ENCODE peak calls at places on chromosomes 1 and 21, in four cellular contexts. Z is PC-9, S is fibroblast of lung, R is uterus. X is an unnamed sample.

GRCh38 chr1:168606096-168606495 is 29.7 kb downstream of the XCL1 start:
- DNase-seq in S (no peak), R (no peak), Z (no peak), X (no peak)

GRCh38 chr1:165988275-165988674 is 160.9 kb downstream of the UCK2 start:
- DNase-seq in Z (no peak), S (no peak), R (no peak), X (no peak)

GRCh38 chr21:44482581-44483287 is 27.4 kb downstream of the LRRC3 start:
- DNase-seq in S (no peak), R (no peak), Z (no peak), X (no peak)

GRCh38 chr1:232599178-232600041 is 30.5 kb downstream of the SIPA1L2 start:
- DNase-seq in R (no peak), S (peak), Z (no peak), X (no peak)

GRCh38 chr1:222373831-222374603 is 173.9 kb downstream of the HHIPL2 start:
- DNase-seq in R (no peak), S (no peak), Z (no peak), X (no peak)

GRCh38 chr1:109658533-109659051 is 2.7 kb downstream of the GSTM4 start:
- DNase-seq in R (no peak), S (no peak), Z (no peak), X (no peak)

GRCh38 chr1:6465461-6466005 is 440 bp downstream of the TNFRSF25 start:
- DNase-seq in S (no peak), R (no peak), Z (no peak), X (no peak)

GRCh38 chr1:179142889-179143299 is 61.0 kb downstream of the TOR3A start:
- DNase-seq in R (no peak), S (peak), Z (peak), X (no peak)

GRCh38 chr1:67894981-67895735 is 61.9 kb upstream of the GNG12 start:
- DNase-seq in S (no peak), R (no peak), Z (no peak), X (no peak)

GRCh38 chr1:226107471-226108460 is 45.2 kb downstream of the H3-3A start:
- DNase-seq in S (no peak), R (no peak), Z (peak), X (no peak)

GRCh38 chr1:43934279-43934985 is 831 bp downstream of the ARTN start:
- DNase-seq in Z (peak), S (peak), R (peak), X (peak)

GRCh38 chr1:10107985-10108663 is 75.4 kb downstream of the UBE4B start:
- DNase-seq in Z (peak), R (no peak), S (peak), X (no peak)

GRCh38 chr1:16163882-16164820 is 8.3 kb upstream of the EPHA2 start:
- DNase-seq in Z (peak), S (peak), R (peak), X (no peak)

GRCh38 chr1:108691128-108691885 is 803 bp upstream of the PRPF38B start:
- DNase-seq in R (no peak), S (no peak), Z (no peak), X (no peak)

GRCh38 chr1:25738507-25738906 is 61.5 kb upstream of the SELENON start:
- DNase-seq in Z (no peak), S (no peak), R (no peak), X (no peak)

GRCh38 chr1:16612332-16613172 is 812 bp downstream of the NBPF1 start:
- DNase-seq in Z (peak), R (peak), S (peak), X (no peak)

GRCh38 chr1:165259706-165260105 is 96.8 kb downstream of the LMX1A start:
- DNase-seq in Z (no peak), R (no peak), S (no peak), X (no peak)

GRCh38 chr21:45985471-45986315 is 4.1 kb downstream of the COL6A1 start:
- DNase-seq in R (peak), Z (no peak), S (no peak), X (no peak)

GRCh38 chr1:155278689-155279160 is 1.5 kb downstream of the HCN3 start:
- DNase-seq in Z (no peak), R (no peak), S (no peak), X (no peak)

GRCh38 chr1:35857830-35858229 is 25.2 kb upstream of the AGO1 start:
- DNase-seq in S (peak), Z (no peak), R (no peak), X (no peak)

GRCh38 chr1:14997646-14998276 is 155.8 kb upstream of the TMEM51 start:
- DNase-seq in Z (no peak), S (no peak), R (no peak), X (no peak)

GRCh38 chr1:180842890-180843289 is 69.8 kb upstream of the KIAA1614 start:
- DNase-seq in Z (no peak), R (no peak), S (peak), X (no peak)

GRCh38 chr1:153547560-153548551 is 1.2 kb downstream of the S100A3 start:
- DNase-seq in Z (no peak), R (peak), S (no peak), X (no peak)

GRCh38 chr1:86370627-86371026 is 25.5 kb downstream of the ODF2L start:
- DNase-seq in S (peak), Z (no peak), R (no peak), X (no peak)

GRCh38 chr1:4963251-4963650 is 308.8 kb downstream of the AJAP1 start:
- DNase-seq in Z (no peak), R (no peak), S (no peak), X (no peak)

GRCh38 chr1:111214086-111214801 is 13.3 kb upstream of the CHI3L2 start:
- DNase-seq in S (no peak), R (no peak), Z (no peak), X (no peak)

GRCh38 chr1:233599542-233600073 is 14.3 kb upstream of the KCNK1 start:
- DNase-seq in S (no peak), R (no peak), Z (no peak), X (no peak)

GRCh38 chr1:68178821-68179490 is 53.4 kb downstream of the WLS start:
- DNase-seq in R (no peak), S (no peak), Z (no peak), X (no peak)

GRCh38 chr1:170494369-170494768 is 37.6 kb upstream of the GORAB start:
- DNase-seq in S (peak), Z (no peak), R (peak), X (no peak)

GRCh38 chr1:207861442-207862177 is 49.3 kb downstream of the CD34 start:
- DNase-seq in S (no peak), R (no peak), Z (no peak), X (no peak)

GRCh38 chr1:153792631-153793041 is 17.4 kb downstream of the SLC27A3 start:
- DNase-seq in S (no peak), R (no peak), Z (no peak), X (no peak)

GRCh38 chr1:9115656-9116205 is 13.2 kb downstream of the GPR157 start:
- DNase-seq in R (no peak), Z (no peak), S (peak), X (no peak)

DNA sequence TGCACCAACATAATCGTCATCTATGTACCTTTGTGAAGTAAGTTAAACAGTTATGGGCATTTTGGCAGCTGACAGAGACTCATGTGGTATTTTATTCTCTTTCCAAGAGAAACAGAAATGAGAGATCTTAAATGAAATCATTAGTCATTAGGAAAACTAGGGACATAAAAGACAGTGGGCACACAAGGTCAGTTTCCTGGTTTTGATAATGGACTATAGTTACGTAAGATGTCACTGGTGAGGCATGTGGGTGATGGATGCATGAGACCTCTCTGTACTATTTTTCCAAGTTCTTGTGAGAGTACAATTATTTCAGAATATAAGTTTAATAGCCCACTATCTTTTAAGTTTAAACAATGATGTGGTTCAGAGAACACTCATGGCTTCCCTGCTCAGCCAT is 216.9 kb downstream of the APP start:
- DNase-seq in R (no peak), S (no peak), Z (no peak), X (no peak)
- H3K27ac ChIP-seq in R (peak), S (no peak), Z (no peak), X (no peak)

GRCh38 chr1:66532214-66532613 is 1.7 kb upstream of the SGIP1 start:
- DNase-seq in Z (no peak), R (no peak), S (no peak), X (no peak)
- H3K27ac ChIP-seq in Z (no peak), R (no peak), S (peak), X (no peak)

GRCh38 chr1:56495538-56495937 is 83.8 kb downstream of the PLPP3 start:
- DNase-seq in Z (no peak), S (no peak), R (no peak), X (no peak)

GRCh38 chr1:56494306-56494705 is 85.1 kb downstream of the PLPP3 start:
- DNase-seq in R (no peak), S (no peak), Z (no peak), X (no peak)

GRCh38 chr1:56496158-56496557 is 83.2 kb downstream of the PLPP3 start:
- DNase-seq in Z (no peak), R (no peak), S (no peak), X (no peak)

GRCh38 chr1:56491441-56491840 is 87.9 kb downstream of the PLPP3 start:
- DNase-seq in S (peak), R (no peak), Z (no peak), X (no peak)

DNA sequence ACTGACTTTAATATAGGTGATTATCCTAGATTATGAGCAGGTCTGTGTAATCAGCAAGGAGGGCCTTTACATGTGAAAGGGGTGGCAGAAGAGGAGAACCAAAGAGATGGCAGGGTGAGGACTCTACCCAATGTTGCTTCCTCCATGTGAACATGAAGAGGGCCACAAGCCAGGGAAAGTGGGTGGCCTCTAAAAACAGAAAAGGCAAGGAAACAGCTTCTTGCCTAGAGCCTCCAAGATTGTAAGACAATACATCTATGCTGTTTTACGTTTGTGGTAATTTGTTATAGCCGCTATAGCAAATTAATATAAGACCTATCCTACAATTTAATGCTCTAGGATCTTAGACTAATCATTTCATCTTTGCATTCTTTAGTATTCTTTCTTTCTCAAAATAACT is 85.5 kb downstream of the PLPP3 start:
- DNase-seq in S (no peak), R (no peak), Z (no peak), X (no peak)
- H3K27ac ChIP-seq in S (no peak), R (no peak), Z (no peak), X (no peak)

GRCh38 chr1:224435999-224436398 is 1.4 kb upstream of the WDR26 start:
- DNase-seq in Z (peak), R (no peak), S (no peak), X (no peak)
- H3K27ac ChIP-seq in Z (peak), R (peak), S (peak), X (peak)